ENCODE peak calls at places on chromosomes 5 and 9, in seven cellular contexts. F is cerebellar cortex, H is NCI-H748 treated with DMSO at 0.1 percent for 48 hours, V is hypothalamus, B is T-cell, M is tibial artery, R is H1. Q is an unnamed sample.

GRCh38 chr9:128159784-128160602 is at the start of gene BBLN:
- DNase-seq in M (peak), R (peak), F (peak), H (peak), V (peak), B (peak), Q (peak)

GRCh38 chr5:63262191-63262981 is 683.8 kb downstream of the LRRC70 start:
- DNase-seq in V (no peak), H (no peak), R (no peak), B (no peak), M (no peak), F (no peak), Q (no peak)

GRCh38 chr9:135526730-135527571 is 5.7 kb downstream of the LCN1 start:
- DNase-seq in F (no peak), H (no peak), M (no peak), V (no peak), B (no peak), R (no peak), Q (no peak)

GRCh38 chr5:68382640-68383039 is 167.1 kb downstream of the PIK3R1 start:
- DNase-seq in M (peak), B (no peak), V (no peak), F (no peak), H (no peak), R (no peak), Q (no peak)

GRCh38 chr9:111897831-111898144 is 1.2 kb downstream of the UGCG start:
- DNase-seq in M (no peak), H (no peak), R (no peak), V (no peak), B (no peak), F (no peak), Q (no peak)

GRCh38 chr5:61599370-61600140 is 267.5 kb downstream of the ZSWIM6 start:
- DNase-seq in H (peak), R (no peak), V (no peak), F (peak), M (no peak), B (no peak), Q (peak)

GRCh38 chr5:126521130-126521529 is 73.9 kb downstream of the ALDH7A1 start:
- DNase-seq in M (no peak), R (no peak), F (no peak), B (no peak), H (no peak), V (no peak), Q (no peak)

GRCh38 chr9:137702615-137703379 is 84.0 kb downstream of the EHMT1 start:
- DNase-seq in H (no peak), B (no peak), M (no peak), V (no peak), F (no peak), R (no peak), Q (no peak)

GRCh38 chr9:134390537-134390936 is 64.3 kb downstream of the RXRA start:
- DNase-seq in V (no peak), H (no peak), F (no peak), B (peak), M (no peak), R (no peak), Q (no peak)

GRCh38 chr5:160787247-160787646 is 64.8 kb downstream of the ATP10B start:
- DNase-seq in H (peak), F (no peak), V (no peak), R (peak), M (no peak), B (no peak), Q (peak)

GRCh38 chr9:68669189-68669588 is 35.9 kb upstream of the PIP5K1B start:
- DNase-seq in H (no peak), R (no peak), M (no peak), V (no peak), F (no peak), B (no peak), Q (no peak)

GRCh38 chr5:156208271-156208670 is 118.7 kb upstream of the SGCD start:
- DNase-seq in F (no peak), V (no peak), R (no peak), H (no peak), B (no peak), M (no peak), Q (no peak)

GRCh38 chr9:35891649-35892048 is 14.4 kb upstream of the HRCT1 start:
- DNase-seq in H (no peak), B (no peak), R (no peak), F (no peak), M (no peak), V (no peak), Q (no peak)